ENCODE peak calls at places on chromosome 14, in ten cellular contexts. F is adrenal gland; X is amniotic stem cell; N is HT1080; C is NCI-H226; M is amniotic epithelial cell; Q is lower leg skin; W is cardiac fibroblast; E is posterior cingulate gyrus; I is stimulated activated CD8-positive, alpha-beta memory T cell treated with anti-CD3 and anti-CD28 coated beads, Interleukin-15, amount 100 ng/mL, for 48 hours. T is an unnamed sample.

GRCh38 chr14:20624495-20625070 is 16.9 kb downstream of the OR6S1 start:
- DNase-seq in F (peak; percentile 47), X (no peak), N (peak; percentile 68), C (peak; percentile 37), M (peak; percentile 54), Q (peak; percentile 94), W (peak; percentile 72), E (no peak), I (no peak), T (peak; percentile 56)

GRCh38 chr14:59997496-59997895 is 77.6 kb downstream of the LRRC9 start:
- DNase-seq in F (no peak), X (no peak), N (no peak), C (peak; percentile 60), M (peak; percentile 91), Q (no peak), W (peak; percentile 3), E (no peak), I (no peak), T (peak; percentile 69)

GRCh38 chr14:67734675-67735074 is 33.0 kb downstream of the RDH12 start:
- DNase-seq in F (no peak), X (no peak), N (peak; percentile 52), C (peak; percentile 14), M (no peak), Q (no peak), W (peak; percentile 45), E (no peak), I (no peak), T (no peak)

GRCh38 chr14:35123388-35123703 is 994 bp downstream of the PRORP start:
- DNase-seq in F (no peak), X (no peak), N (no peak), C (no peak), M (no peak), Q (no peak), W (no peak), E (no peak), I (no peak), T (no peak)

GRCh38 chr14:50060871-50061663 is 55.3 kb downstream of the VCPKMT start:
- DNase-seq in F (peak; percentile 79), X (peak; percentile 86), N (peak; percentile 97), C (peak; percentile 69), M (peak; percentile 91), Q (peak; percentile 92), W (peak; percentile 95), E (no peak), I (no peak), T (peak; percentile 97)

GRCh38 chr14:31950760-31951637 is 126.1 kb upstream of the ARHGAP5 start:
- DNase-seq in F (peak; percentile 37), X (no peak), N (peak; percentile 42), C (peak; percentile 80), M (peak; percentile 89), Q (no peak), W (peak; percentile 44), E (no peak), I (no peak), T (peak; percentile 83)

GRCh38 chr14:76926521-76927251 is 100.5 kb downstream of the LRRC74A start:
- DNase-seq in F (peak; percentile 66), X (no peak), N (peak; percentile 34), C (peak; percentile 28), M (peak; percentile 51), Q (no peak), W (peak; percentile 89), E (peak; percentile 66), I (peak; percentile 37), T (peak; percentile 65)

GRCh38 chr14:60655114-60655897 is 6.0 kb upstream of the SIX1 start:
- DNase-seq in F (no peak), X (no peak), N (no peak), C (no peak), M (no peak), Q (no peak), W (no peak), E (no peak), I (no peak), T (no peak)

GRCh38 chr14:67582061-67582460 is 18.0 kb downstream of the PIGH start:
- DNase-seq in F (peak; percentile 13), X (no peak), N (no peak), C (no peak), M (peak; percentile 23), Q (peak; percentile 37), W (no peak), E (no peak), I (no peak), T (no peak)

GRCh38 chr14:76101384-76101783 is 50.3 kb upstream of the GPATCH2L start:
- DNase-seq in F (no peak), X (no peak), N (no peak), C (no peak), M (no peak), Q (no peak), W (peak; percentile 38), E (no peak), I (no peak), T (no peak)

GRCh38 chr14:102255401-102256190 is 49.4 kb downstream of the MOK start:
- DNase-seq in F (no peak), X (no peak), N (no peak), C (no peak), M (peak; percentile 60), Q (no peak), W (peak; percentile 85), E (no peak), I (no peak), T (peak; percentile 81)

GRCh38 chr14:79740043-79740442 is 471.3 kb downstream of the DIO2 start:
- DNase-seq in F (no peak), X (no peak), N (peak; percentile 36), C (no peak), M (no peak), Q (no peak), W (no peak), E (no peak), I (no peak), T (no peak)

GRCh38 chr14:54691525-54692260 is 124.8 kb downstream of the SAMD4A start:
- DNase-seq in F (peak; percentile 89), X (no peak), N (peak; percentile 73), C (peak; percentile 50), M (peak; percentile 60), Q (peak; percentile 94), W (peak; percentile 84), E (peak; percentile 53), I (peak; percentile 28), T (peak; percentile 82)

GRCh38 chr14:72652179-72652578 is 241.7 kb downstream of the DPF3 start:
- DNase-seq in F (no peak), X (no peak), N (peak; percentile 65), C (no peak), M (no peak), Q (no peak), W (no peak), E (no peak), I (no peak), T (no peak)

GRCh38 chr14:50173891-50174290 is 57.5 kb downstream of the SOS2 start:
- DNase-seq in F (no peak), X (no peak), N (peak; percentile 8), C (no peak), M (peak; percentile 22), Q (no peak), W (no peak), E (no peak), I (no peak), T (no peak)

GRCh38 chr14:105398726-105399440 is 545 bp downstream of the TEX22 start:
- DNase-seq in F (no peak), X (no peak), N (peak; percentile 26), C (peak; percentile 51), M (peak; percentile 21), Q (no peak), W (peak; percentile 53), E (no peak), I (peak; percentile 21), T (no peak)

GRCh38 chr14:51206462-51206861 is 33.6 kb upstream of the TMX1 start:
- DNase-seq in F (no peak), X (no peak), N (no peak), C (no peak), M (no peak), Q (no peak), W (no peak), E (no peak), I (no peak), T (no peak)

GRCh38 chr14:57871487-57872080 is 5.7 kb upstream of the SLC35F4 start:
- DNase-seq in F (peak; percentile 45), X (peak; percentile 26), N (peak; percentile 81), C (peak; percentile 29), M (peak; percentile 25), Q (no peak), W (peak; percentile 62), E (no peak), I (no peak), T (peak; percentile 19)

GRCh38 chr14:51327376-51327775 is 87.3 kb downstream of the TMX1 start:
- DNase-seq in F (no peak), X (no peak), N (no peak), C (peak; percentile 42), M (no peak), Q (no peak), W (peak; percentile 59), E (no peak), I (no peak), T (no peak)

GRCh38 chr14:41830679-41831078 is 224.0 kb downstream of the LRFN5 start:
- DNase-seq in F (peak; percentile 28), X (no peak), N (no peak), C (peak; percentile 69), M (peak; percentile 88), Q (no peak), W (peak; percentile 63), E (no peak), I (no peak), T (peak; percentile 58)

GRCh38 chr14:95683793-95684192 is 2.4 kb upstream of the TCL1B start:
- DNase-seq in F (peak; percentile 69), X (no peak), N (peak; percentile 17), C (no peak), M (no peak), Q (peak; percentile 81), W (no peak), E (no peak), I (no peak), T (peak; percentile 12)

GRCh38 chr14:34593740-34594375 is 36.1 kb downstream of the SNX6 start:
- DNase-seq in F (peak; percentile 16), X (peak; percentile 15), N (no peak), C (no peak), M (no peak), Q (peak; percentile 73), W (peak; percentile 4), E (no peak), I (no peak), T (no peak)